ENCODE peak calls at places on chromosomes 4 and X, in five cellular contexts. Y is G401; V is mucosa of gallbladder; R is NCI-H1694; N is stimulated activated CD4-positive, alpha-beta T cell treated with anti-CD3 and anti-CD28 coated beads, Interleukin-15, amount 100 ng/mL, for 1 hour. G is an unnamed sample.

GRCh38 chrX:56764975-56765791 is 36.1 kb downstream of the NBDY start:
- DNase-seq in N (no peak), R (no peak), V (no peak), Y (no peak), G (no peak)

GRCh38 chr4:176818531-176818930 is 25.8 kb upstream of the VEGFC start:
- DNase-seq in R (no peak), Y (no peak), N (no peak), V (no peak), G (no peak)

GRCh38 chr4:779555-779954 is 46.4 kb downstream of the CPLX1 start:
- DNase-seq in V (no peak), Y (no peak), R (no peak), N (no peak), G (no peak)

GRCh38 chr4:104795264-104795934 is 300.7 kb upstream of the CXXC4 start:
- DNase-seq in N (no peak), V (no peak), Y (peak; percentile 4), R (no peak), G (no peak)

GRCh38 chr4:7944568-7945220 is 5.0 kb upstream of the AFAP1 start:
- DNase-seq in V (no peak), Y (no peak), N (no peak), R (no peak), G (no peak)

GRCh38 chr4:56649445-56650258 is 31.4 kb downstream of the HOPX start:
- DNase-seq in N (no peak), V (no peak), R (no peak), Y (no peak), G (no peak)

GRCh38 chrX:13939741-13940597 is 89.7 kb downstream of the GEMIN8 start:
- DNase-seq in Y (peak; percentile 63), N (no peak), V (no peak), R (no peak), G (peak; percentile 55)

GRCh38 chrX:24364851-24365538 is 4.6 kb downstream of the SUPT20HL1 start:
- DNase-seq in Y (no peak), V (no peak), N (no peak), R (no peak), G (no peak)

GRCh38 chr4:30720656-30721352 is 635 bp downstream of the PCDH7 start:
- DNase-seq in V (no peak), N (no peak), Y (no peak), R (no peak), G (no peak)

GRCh38 chrX:134171661-134172587 is 65.1 kb upstream of the CCDC160 start:
- DNase-seq in N (peak; percentile 8), Y (no peak), V (peak; percentile 19), R (no peak), G (peak; percentile 37)

GRCh38 chr4:141346144-141346543 is 125.4 kb downstream of the ZNF330 start:
- DNase-seq in N (no peak), R (peak; percentile 2), V (peak; percentile 35), Y (peak; percentile 71), G (peak; percentile 76)

GRCh38 chr4:94488667-94489066 is 36.9 kb downstream of the PDLIM5 start:
- DNase-seq in V (no peak), Y (no peak), R (no peak), N (no peak), G (no peak)

GRCh38 chr4:138671606-138672084 is 343.9 kb upstream of the NOCT start:
- DNase-seq in N (no peak), V (no peak), R (no peak), Y (no peak), G (no peak)

GRCh38 chrX:96591418-96591817 is 93.2 kb upstream of the DIAPH2 start:
- DNase-seq in Y (no peak), N (no peak), R (no peak), V (no peak), G (peak; percentile 66)

GRCh38 chrX:68878977-68879376 is 50.2 kb downstream of the EFNB1 start:
- DNase-seq in N (no peak), R (no peak), V (peak; percentile 45), Y (peak; percentile 1), G (no peak)

GRCh38 chr4:186192068-186192751 is 843 bp downstream of the CYP4V2 start:
- DNase-seq in R (no peak), V (peak; percentile 61), Y (peak; percentile 78), N (no peak), G (peak; percentile 76)

GRCh38 chrX:138708268-138708667 is 3.2 kb downstream of the FGF13 start:
- DNase-seq in Y (no peak), N (no peak), R (no peak), V (no peak), G (no peak)

GRCh38 chr4:76951333-76952033 is 1.9 kb downstream of the SEPTIN11 start:
- DNase-seq in Y (no peak), R (no peak), V (no peak), N (no peak), G (no peak)

GRCh38 chr4:14874990-14875389 is 127.3 kb upstream of the CPEB2 start:
- DNase-seq in V (no peak), R (no peak), N (no peak), Y (no peak), G (no peak)

GRCh38 chr4:113809313-113809712 is 47.8 kb upstream of the CAMK2D start:
- DNase-seq in R (no peak), N (no peak), V (peak; percentile 28), Y (no peak), G (peak; percentile 74)

GRCh38 chrX:118497180-118497814 is 1.7 kb downstream of the DOCK11 start:
- DNase-seq in R (no peak), V (no peak), Y (peak; percentile 14), N (no peak), G (no peak)

GRCh38 chr4:139633661-139634060 is 32.0 kb upstream of the MGST2 start:
- DNase-seq in R (peak; percentile 28), Y (peak; percentile 73), V (peak; percentile 19), N (no peak), G (peak; percentile 54)

GRCh38 chrX:1448793-1449580 is 3.7 kb downstream of the ASMTL start:
- DNase-seq in V (no peak), Y (no peak), R (no peak), N (no peak), G (no peak)

GRCh38 chr4:185793716-185794115 is 18.3 kb downstream of the SORBS2 start:
- DNase-seq in V (no peak), N (no peak), R (no peak), Y (no peak), G (no peak)

GRCh38 chr4:37537484-37537883 is 148.7 kb downstream of the RELL1 start:
- DNase-seq in V (no peak), Y (no peak), N (no peak), R (no peak), G (no peak)

GRCh38 chr4:54527532-54527931 is 130.2 kb upstream of the KIT start:
- DNase-seq in N (no peak), R (no peak), V (no peak), Y (no peak), G (no peak)

GRCh38 chr4:1628892-1629703 is 55.0 kb downstream of the FAM53A start:
- DNase-seq in R (peak; percentile 23), V (peak; percentile 57), Y (peak; percentile 61), N (peak; percentile 55), G (no peak)

GRCh38 chr4:145583656-145584055 is 35.5 kb upstream of the MMAA start:
- DNase-seq in R (no peak), Y (no peak), N (no peak), V (no peak), G (no peak)

GRCh38 chrX:102658551-102658950 is 7.3 kb downstream of the GPRASP1 start:
- DNase-seq in Y (no peak), V (no peak), N (no peak), R (no peak), G (no peak)

GRCh38 chr4:15400911-15401671 is 26.7 kb upstream of the C1QTNF7 start:
- DNase-seq in Y (no peak), V (peak; percentile 48), R (no peak), N (no peak), G (peak; percentile 82)

GRCh38 chr4:56156141-56156540 is 207.4 kb downstream of the CEP135 start:
- DNase-seq in V (no peak), Y (no peak), R (no peak), N (no peak), G (no peak)

GRCh38 chr4:184288451-184289178 is 70.9 kb upstream of the ENPP6 start:
- DNase-seq in Y (no peak), N (no peak), V (no peak), R (no peak), G (no peak)

G was measured in pons.